ENCODE peak calls at places on chromosome 20, in seven cellular contexts. V, X, R, K, F, J and M are unnamed samples.
A peak's percentile ranks its signal among the peaks of the same experiment; 100 is the strongest.

GRCh38 chr20:63246490-63247284 is 7.6 kb downstream of the NKAIN4 start:
- DNase-seq in R (no peak), J (no peak), V (peak; percentile 75), K (no peak), F (no peak), X (no peak), M (no peak)

GRCh38 chr20:48189177-48189576 is 403.9 kb upstream of the SULF2 start:
- DNase-seq in R (no peak), J (no peak), X (no peak), V (peak; percentile 53), K (peak; percentile 63), F (no peak), M (no peak)

GRCh38 chr20:49862607-49863200 is 50.1 kb downstream of the SLC9A8 start:
- DNase-seq in J (no peak), V (no peak), F (no peak), X (no peak), K (no peak), R (no peak), M (no peak)

GRCh38 chr20:10758446-10758845 is 84.6 kb upstream of the JAG1 start:
- DNase-seq in V (no peak), R (no peak), K (peak; percentile 44), J (no peak), X (no peak), F (no peak), M (no peak)

GRCh38 chr20:16061394-16061793 is 511.9 kb downstream of the KIF16B start:
- DNase-seq in K (no peak), V (no peak), J (no peak), F (no peak), X (no peak), R (no peak), M (no peak)

GRCh38 chr20:59749293-59749680 is 144.9 kb downstream of the PHACTR3 start:
- DNase-seq in R (no peak), V (no peak), F (peak; percentile 49), X (no peak), K (no peak), J (no peak), M (no peak)

GRCh38 chr20:10511166-10511506 is 76.0 kb downstream of the SLX4IP start:
- DNase-seq in R (no peak), X (no peak), V (no peak), K (no peak), F (no peak), J (no peak), M (no peak)

GRCh38 chr20:34693414-34693813 is 10.7 kb upstream of the TP53INP2 start:
- DNase-seq in F (no peak), K (no peak), R (no peak), X (no peak), V (no peak), J (no peak), M (no peak)

GRCh38 chr20:50690979-50691584 is at the start of gene RIPOR3:
- DNase-seq in K (no peak), F (no peak), X (no peak), V (peak; percentile 64), R (no peak), J (peak; percentile 66), M (no peak)

GRCh38 chr20:41058007-41058673 is 29.5 kb downstream of the TOP1 start:
- DNase-seq in F (no peak), V (no peak), X (no peak), R (no peak), K (peak; percentile 55), J (no peak), M (no peak)

GRCh38 chr20:23127506-23128279 is 41.6 kb upstream of the CD93 start:
- DNase-seq in V (no peak), K (no peak), F (peak; percentile 59), J (peak; percentile 48), X (no peak), R (no peak), M (no peak)

GRCh38 chr20:10337291-10337690 is 96.7 kb downstream of the MKKS start:
- DNase-seq in X (no peak), J (no peak), R (no peak), F (no peak), K (no peak), V (no peak), M (no peak)

GRCh38 chr20:61755971-61756421 is 309.7 kb downstream of the TAF4 start:
- DNase-seq in K (no peak), X (no peak), R (no peak), V (no peak), J (no peak), F (peak; percentile 51), M (no peak)

GRCh38 chr20:21100590-21101452 is 5.3 kb downstream of the LINC00237 start:
- DNase-seq in V (peak; percentile 91), J (no peak), X (no peak), R (no peak), F (peak; percentile 83), K (no peak), M (no peak)

GRCh38 chr20:12679456-12679855 is 329.3 kb upstream of the SPTLC3 start:
- DNase-seq in F (no peak), V (no peak), X (no peak), J (no peak), K (no peak), R (no peak), M (no peak)

GRCh38 chr20:2762578-2763131 is 37.8 kb downstream of the CPXM1 start:
- DNase-seq in R (no peak), V (no peak), J (no peak), K (no peak), F (peak; percentile 23), X (no peak), M (peak; percentile 40)

GRCh38 chr20:33793011-33793931 is 17.9 kb upstream of the CHMP4B start:
- DNase-seq in V (no peak), J (no peak), X (no peak), R (no peak), K (peak; percentile 40), F (peak; percentile 82), M (no peak)

GRCh38 chr20:46308258-46309157 is at the start of gene CDH22:
- DNase-seq in X (no peak), F (no peak), R (no peak), J (no peak), K (peak; percentile 48), V (peak; percentile 84), M (no peak)

GRCh38 chr20:34222208-34222607 is 19.0 kb upstream of the ASIP start:
- DNase-seq in J (no peak), V (no peak), X (peak; percentile 95), F (no peak), K (no peak), R (no peak), M (no peak)

GRCh38 chr20:49361872-49362663 is 84.2 kb upstream of the ZNFX1 start:
- DNase-seq in J (no peak), K (no peak), V (no peak), F (no peak), R (no peak), X (no peak), M (no peak)

GRCh38 chr20:60054716-60055371 is 96.6 kb downstream of the CDH26 start:
- DNase-seq in F (peak; percentile 83), J (no peak), X (no peak), K (no peak), V (no peak), R (no peak), M (no peak)

GRCh38 chr20:24998631-24999445 is 6.3 kb upstream of the APMAP start:
- DNase-seq in X (no peak), J (no peak), F (peak; percentile 35), K (no peak), V (no peak), R (no peak), M (no peak)

GRCh38 chr20:4071177-4071723 is 55.9 kb upstream of the RNF24 start:
- DNase-seq in X (no peak), J (no peak), V (no peak), F (no peak), K (no peak), R (no peak), M (no peak)

GRCh38 chr20:47146703-47147102 is 209.8 kb downstream of the ZMYND8 start:
- DNase-seq in J (no peak), V (no peak), K (peak; percentile 74), R (no peak), F (no peak), X (no peak), M (no peak)

GRCh38 chr20:23231561-23232218 is 118.9 kb upstream of the NXT1 start:
- DNase-seq in K (peak; percentile 45), X (no peak), R (no peak), F (no peak), V (no peak), J (no peak), M (peak; percentile 74)

GRCh38 chr20:17841751-17842191 is 126.8 kb downstream of the SNX5 start:
- DNase-seq in J (no peak), R (no peak), F (no peak), X (no peak), V (no peak), K (no peak), M (no peak)
- TF ChIP-seq POLR2AphosphoS5 in J (no peak), R (no peak), F (no peak), X (no peak), V (no peak), K (no peak), M (peak; percentile 37)

DNA sequence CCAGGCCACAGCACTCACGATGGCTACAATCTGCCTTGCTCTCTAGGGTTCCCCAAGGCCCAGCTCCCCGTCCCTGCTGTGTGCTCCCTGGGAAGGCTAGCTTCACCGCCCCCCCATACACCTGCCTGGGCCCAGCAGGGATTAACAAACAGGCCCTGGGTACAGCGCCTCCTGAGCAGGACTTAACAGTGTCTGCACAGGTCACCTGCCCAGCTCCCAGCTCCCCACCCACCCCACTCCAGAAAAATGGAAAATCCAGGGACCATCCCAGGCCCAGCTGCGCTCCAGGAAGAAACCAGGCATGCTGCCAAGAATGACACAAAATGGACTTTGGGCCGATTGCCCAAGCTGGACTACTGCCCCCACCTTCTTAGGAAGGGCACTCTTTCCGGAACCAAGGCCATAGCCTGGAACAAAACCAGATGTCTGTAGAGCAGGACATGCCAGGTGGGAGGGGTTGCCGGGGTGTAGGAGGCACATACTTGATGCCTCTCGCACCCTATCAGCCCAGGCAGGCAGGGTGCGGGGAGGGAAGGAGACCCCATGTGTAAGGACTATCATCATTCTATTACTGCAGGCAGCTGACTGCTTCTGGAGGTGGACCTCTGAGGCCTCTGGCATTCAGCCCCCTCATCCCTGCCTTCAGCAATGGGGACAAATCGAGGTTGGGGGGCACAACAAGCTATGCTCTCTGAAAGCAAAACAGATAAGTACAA is 104.9 kb downstream of the SNX5 start:
- DNase-seq in J (no peak), K (peak; percentile 100), X (no peak), V (no peak), F (peak; percentile 68), R (no peak), M (no peak)
- TF ChIP-seq POLR2AphosphoS5 in J (no peak), K (no peak), X (no peak), V (no peak), F (no peak), R (no peak), M (no peak)

DNA sequence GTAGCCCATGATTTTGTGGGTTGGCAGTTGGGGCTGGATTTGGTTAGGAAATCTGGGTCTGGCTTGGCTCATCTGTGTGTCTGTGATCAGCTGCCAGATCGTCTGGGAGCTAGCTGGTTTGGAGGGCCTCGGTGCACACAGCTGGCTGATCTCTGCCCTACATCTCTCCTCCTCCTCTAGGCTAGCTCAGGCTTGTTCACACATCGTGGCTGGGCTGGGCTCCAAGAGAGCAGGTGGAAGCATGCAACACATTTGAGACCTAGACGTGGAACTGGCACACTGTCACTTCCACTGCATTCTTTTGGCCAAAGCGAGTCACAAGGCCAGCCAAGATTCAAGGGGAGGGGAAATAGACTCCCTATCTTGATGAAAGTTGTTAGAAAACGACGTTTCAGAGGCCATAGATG is 15.9 kb downstream of the NDUFAF5 start:
- DNase-seq in F (no peak), R (no peak), K (peak; percentile 89), X (no peak), J (peak; percentile 79), V (no peak), M (no peak)
- TF ChIP-seq POLR2AphosphoS5 in F (no peak), R (peak; percentile 23), K (no peak), X (no peak), J (no peak), V (no peak), M (no peak)

GRCh38 chr20:32752458-32753250 is 9.4 kb upstream of the COMMD7 start:
- DNase-seq in V (no peak), K (no peak), F (no peak), X (no peak), J (no peak), R (no peak), M (no peak)
- TF ChIP-seq POLR2AphosphoS5 in V (no peak), K (no peak), F (no peak), X (no peak), J (no peak), R (no peak), M (no peak)